ENCODE peak calls at places on chromosome X, in four cellular contexts. One of them, this sample, is unnamed.

GRCh38 chrX:134484039-134484438 is 24.1 kb downstream of the HPRT1 start:
- DNase-seq in stimulated activated CD8-positive, alpha-beta memory T cell treated with anti-CD3 and anti-CD28 coated beads, Interleukin-2, amount 100 ng/mL, for 48 hours: no peak
- DNase-seq in glutamatergic neuron: no peak
- DNase-seq in COR-L47: no peak
- DNase-seq in this sample: peak

GRCh38 chrX:37509349-37509748 is 62.1 kb upstream of the LANCL3 start:
- DNase-seq in stimulated activated CD8-positive, alpha-beta memory T cell treated with anti-CD3 and anti-CD28 coated beads, Interleukin-2, amount 100 ng/mL, for 48 hours: no peak
- DNase-seq in glutamatergic neuron: no peak
- DNase-seq in COR-L47: no peak
- DNase-seq in this sample: peak

GRCh38 chrX:41733939-41734338 is 10.0 kb downstream of the GPR82 start:
- DNase-seq in stimulated activated CD8-positive, alpha-beta memory T cell treated with anti-CD3 and anti-CD28 coated beads, Interleukin-2, amount 100 ng/mL, for 48 hours: no peak
- DNase-seq in glutamatergic neuron: no peak
- DNase-seq in COR-L47: no peak
- DNase-seq in this sample: no peak

GRCh38 chrX:120625366-120625765 is 4.5 kb downstream of the C1GALT1C1 start:
- DNase-seq in stimulated activated CD8-positive, alpha-beta memory T cell treated with anti-CD3 and anti-CD28 coated beads, Interleukin-2, amount 100 ng/mL, for 48 hours: no peak
- DNase-seq in glutamatergic neuron: no peak
- DNase-seq in COR-L47: no peak
- DNase-seq in this sample: no peak

GRCh38 chrX:124862304-124862703 is 457.4 kb upstream of the TEX13C start:
- DNase-seq in stimulated activated CD8-positive, alpha-beta memory T cell treated with anti-CD3 and anti-CD28 coated beads, Interleukin-2, amount 100 ng/mL, for 48 hours: no peak
- DNase-seq in glutamatergic neuron: no peak
- DNase-seq in COR-L47: no peak
- DNase-seq in this sample: peak

GRCh38 chrX:24190500-24191156 is 41.1 kb downstream of the ZFX start:
- DNase-seq in stimulated activated CD8-positive, alpha-beta memory T cell treated with anti-CD3 and anti-CD28 coated beads, Interleukin-2, amount 100 ng/mL, for 48 hours: no peak
- DNase-seq in glutamatergic neuron: no peak
- DNase-seq in COR-L47: no peak
- DNase-seq in this sample: peak

GRCh38 chrX:64176876-64177275 is 28.6 kb downstream of the AMER1 start:
- DNase-seq in stimulated activated CD8-positive, alpha-beta memory T cell treated with anti-CD3 and anti-CD28 coated beads, Interleukin-2, amount 100 ng/mL, for 48 hours: no peak
- DNase-seq in glutamatergic neuron: no peak
- DNase-seq in COR-L47: no peak
- DNase-seq in this sample: no peak

GRCh38 chrX:123219916-123220315 is 35.8 kb downstream of the GRIA3 start:
- DNase-seq in stimulated activated CD8-positive, alpha-beta memory T cell treated with anti-CD3 and anti-CD28 coated beads, Interleukin-2, amount 100 ng/mL, for 48 hours: no peak
- DNase-seq in glutamatergic neuron: no peak
- DNase-seq in COR-L47: no peak
- DNase-seq in this sample: peak

GRCh38 chrX:40152706-40153334 is 55.1 kb upstream of the BCOR start:
- DNase-seq in stimulated activated CD8-positive, alpha-beta memory T cell treated with anti-CD3 and anti-CD28 coated beads, Interleukin-2, amount 100 ng/mL, for 48 hours: no peak
- DNase-seq in glutamatergic neuron: peak
- DNase-seq in COR-L47: peak
- DNase-seq in this sample: peak

GRCh38 chrX:153400146-153401132 is 711 bp downstream of the PNMA6E start:
- DNase-seq in stimulated activated CD8-positive, alpha-beta memory T cell treated with anti-CD3 and anti-CD28 coated beads, Interleukin-2, amount 100 ng/mL, for 48 hours: peak
- DNase-seq in glutamatergic neuron: peak
- DNase-seq in COR-L47: no peak
- DNase-seq in this sample: peak

GRCh38 chrX:132217203-132218073 is 1.8 kb downstream of the RAP2C start:
- DNase-seq in stimulated activated CD8-positive, alpha-beta memory T cell treated with anti-CD3 and anti-CD28 coated beads, Interleukin-2, amount 100 ng/mL, for 48 hours: peak
- DNase-seq in glutamatergic neuron: peak
- DNase-seq in COR-L47: peak
- DNase-seq in this sample: peak

GRCh38 chrX:39152106-39152649 is 350.9 kb downstream of the MID1IP1 start:
- DNase-seq in stimulated activated CD8-positive, alpha-beta memory T cell treated with anti-CD3 and anti-CD28 coated beads, Interleukin-2, amount 100 ng/mL, for 48 hours: peak
- DNase-seq in glutamatergic neuron: peak
- DNase-seq in COR-L47: peak
- DNase-seq in this sample: peak

GRCh38 chrX:37603938-37604409 is 32.5 kb downstream of the LANCL3 start:
- DNase-seq in stimulated activated CD8-positive, alpha-beta memory T cell treated with anti-CD3 and anti-CD28 coated beads, Interleukin-2, amount 100 ng/mL, for 48 hours: no peak
- DNase-seq in glutamatergic neuron: no peak
- DNase-seq in COR-L47: no peak
- DNase-seq in this sample: no peak

GRCh38 chrX:129831486-129831885 is 12.2 kb downstream of the ZDHHC9 start:
- DNase-seq in stimulated activated CD8-positive, alpha-beta memory T cell treated with anti-CD3 and anti-CD28 coated beads, Interleukin-2, amount 100 ng/mL, for 48 hours: no peak
- DNase-seq in glutamatergic neuron: no peak
- DNase-seq in COR-L47: peak
- DNase-seq in this sample: peak

GRCh38 chrX:47232197-47232802 is 509 bp upstream of the USP11 start:
- DNase-seq in stimulated activated CD8-positive, alpha-beta memory T cell treated with anti-CD3 and anti-CD28 coated beads, Interleukin-2, amount 100 ng/mL, for 48 hours: no peak
- DNase-seq in glutamatergic neuron: no peak
- DNase-seq in COR-L47: no peak
- DNase-seq in this sample: peak

GRCh38 chrX:136712631-136713030 is 64.7 kb downstream of the CD40LG start:
- DNase-seq in stimulated activated CD8-positive, alpha-beta memory T cell treated with anti-CD3 and anti-CD28 coated beads, Interleukin-2, amount 100 ng/mL, for 48 hours: no peak
- DNase-seq in glutamatergic neuron: no peak
- DNase-seq in COR-L47: no peak
- DNase-seq in this sample: no peak

GRCh38 chrX:103356023-103356798 is at the start of gene TCEAL9:
- DNase-seq in stimulated activated CD8-positive, alpha-beta memory T cell treated with anti-CD3 and anti-CD28 coated beads, Interleukin-2, amount 100 ng/mL, for 48 hours: no peak
- DNase-seq in glutamatergic neuron: peak
- DNase-seq in COR-L47: peak
- DNase-seq in this sample: peak

GRCh38 chrX:39736219-39737211 is 361.2 kb downstream of the BCOR start:
- DNase-seq in stimulated activated CD8-positive, alpha-beta memory T cell treated with anti-CD3 and anti-CD28 coated beads, Interleukin-2, amount 100 ng/mL, for 48 hours: no peak
- DNase-seq in glutamatergic neuron: no peak
- DNase-seq in COR-L47: no peak
- DNase-seq in this sample: peak

GRCh38 chrX:49163555-49164419 is 1.2 kb downstream of the MAGIX start:
- DNase-seq in stimulated activated CD8-positive, alpha-beta memory T cell treated with anti-CD3 and anti-CD28 coated beads, Interleukin-2, amount 100 ng/mL, for 48 hours: peak
- DNase-seq in glutamatergic neuron: peak
- DNase-seq in COR-L47: peak
- DNase-seq in this sample: peak

GRCh38 chrX:13430136-13430827 is 110.4 kb upstream of the ATXN3L start:
- DNase-seq in stimulated activated CD8-positive, alpha-beta memory T cell treated with anti-CD3 and anti-CD28 coated beads, Interleukin-2, amount 100 ng/mL, for 48 hours: no peak
- DNase-seq in glutamatergic neuron: no peak
- DNase-seq in COR-L47: no peak
- DNase-seq in this sample: peak

GRCh38 chrX:50206753-50207152 is 2.2 kb downstream of the CCNB3 start:
- DNase-seq in stimulated activated CD8-positive, alpha-beta memory T cell treated with anti-CD3 and anti-CD28 coated beads, Interleukin-2, amount 100 ng/mL, for 48 hours: no peak
- DNase-seq in glutamatergic neuron: no peak
- DNase-seq in COR-L47: no peak
- DNase-seq in this sample: no peak

GRCh38 chrX:153649915-153650782 is 3.1 kb downstream of the DUSP9 start:
- DNase-seq in stimulated activated CD8-positive, alpha-beta memory T cell treated with anti-CD3 and anti-CD28 coated beads, Interleukin-2, amount 100 ng/mL, for 48 hours: no peak
- DNase-seq in glutamatergic neuron: no peak
- DNase-seq in COR-L47: no peak
- DNase-seq in this sample: no peak

GRCh38 chrX:118370921-118371624 is 25.2 kb downstream of the WDR44 start:
- DNase-seq in stimulated activated CD8-positive, alpha-beta memory T cell treated with anti-CD3 and anti-CD28 coated beads, Interleukin-2, amount 100 ng/mL, for 48 hours: no peak
- DNase-seq in glutamatergic neuron: no peak
- DNase-seq in COR-L47: no peak
- DNase-seq in this sample: no peak

GRCh38 chrX:152904151-152905080 is 6.5 kb downstream of the ZNF185 start:
- DNase-seq in stimulated activated CD8-positive, alpha-beta memory T cell treated with anti-CD3 and anti-CD28 coated beads, Interleukin-2, amount 100 ng/mL, for 48 hours: no peak
- DNase-seq in glutamatergic neuron: peak
- DNase-seq in COR-L47: peak
- DNase-seq in this sample: peak

GRCh38 chrX:48958635-48959094 is 1.3 kb upstream of the OTUD5 start:
- DNase-seq in stimulated activated CD8-positive, alpha-beta memory T cell treated with anti-CD3 and anti-CD28 coated beads, Interleukin-2, amount 100 ng/mL, for 48 hours: no peak
- DNase-seq in glutamatergic neuron: peak
- DNase-seq in COR-L47: peak
- DNase-seq in this sample: peak

GRCh38 chrX:134634691-134635090 is 23.6 kb downstream of the PLAC1 start:
- DNase-seq in stimulated activated CD8-positive, alpha-beta memory T cell treated with anti-CD3 and anti-CD28 coated beads, Interleukin-2, amount 100 ng/mL, for 48 hours: no peak
- DNase-seq in glutamatergic neuron: no peak
- DNase-seq in COR-L47: no peak
- DNase-seq in this sample: no peak

GRCh38 chrX:115449742-115450141 is 111.2 kb upstream of the PLS3 start:
- DNase-seq in stimulated activated CD8-positive, alpha-beta memory T cell treated with anti-CD3 and anti-CD28 coated beads, Interleukin-2, amount 100 ng/mL, for 48 hours: no peak
- DNase-seq in glutamatergic neuron: no peak
- DNase-seq in COR-L47: no peak
- DNase-seq in this sample: peak

GRCh38 chrX:55715847-55716246 is 1.7 kb upstream of the RRAGB start:
- DNase-seq in stimulated activated CD8-positive, alpha-beta memory T cell treated with anti-CD3 and anti-CD28 coated beads, Interleukin-2, amount 100 ng/mL, for 48 hours: no peak
- DNase-seq in glutamatergic neuron: no peak
- DNase-seq in COR-L47: no peak
- DNase-seq in this sample: no peak

GRCh38 chrX:117397846-117398245 is 718.8 kb downstream of the KLHL13 start:
- DNase-seq in stimulated activated CD8-positive, alpha-beta memory T cell treated with anti-CD3 and anti-CD28 coated beads, Interleukin-2, amount 100 ng/mL, for 48 hours: no peak
- DNase-seq in glutamatergic neuron: no peak
- DNase-seq in COR-L47: no peak
- DNase-seq in this sample: no peak

GRCh38 chrX:153866302-153867019 is 19.5 kb downstream of the L1CAM start:
- DNase-seq in stimulated activated CD8-positive, alpha-beta memory T cell treated with anti-CD3 and anti-CD28 coated beads, Interleukin-2, amount 100 ng/mL, for 48 hours: no peak
- DNase-seq in glutamatergic neuron: no peak
- DNase-seq in COR-L47: no peak
- DNase-seq in this sample: no peak

GRCh38 chrX:138128025-138128671 is 562.2 kb downstream of the ZIC3 start:
- DNase-seq in stimulated activated CD8-positive, alpha-beta memory T cell treated with anti-CD3 and anti-CD28 coated beads, Interleukin-2, amount 100 ng/mL, for 48 hours: no peak
- DNase-seq in glutamatergic neuron: no peak
- DNase-seq in COR-L47: peak
- DNase-seq in this sample: peak

GRCh38 chrX:40282901-40283674 is 185.3 kb upstream of the BCOR start:
- DNase-seq in stimulated activated CD8-positive, alpha-beta memory T cell treated with anti-CD3 and anti-CD28 coated beads, Interleukin-2, amount 100 ng/mL, for 48 hours: no peak
- DNase-seq in glutamatergic neuron: no peak
- DNase-seq in COR-L47: no peak
- DNase-seq in this sample: no peak

GRCh38 chrX:57453901-57454300 is 137.9 kb upstream of the ZXDB start:
- DNase-seq in stimulated activated CD8-positive, alpha-beta memory T cell treated with anti-CD3 and anti-CD28 coated beads, Interleukin-2, amount 100 ng/mL, for 48 hours: no peak
- DNase-seq in glutamatergic neuron: no peak
- DNase-seq in COR-L47: peak
- DNase-seq in this sample: peak

GRCh38 chrX:45129055-45129454 is 71.6 kb downstream of the DIPK2B start:
- DNase-seq in stimulated activated CD8-positive, alpha-beta memory T cell treated with anti-CD3 and anti-CD28 coated beads, Interleukin-2, amount 100 ng/mL, for 48 hours: no peak
- DNase-seq in glutamatergic neuron: no peak
- DNase-seq in COR-L47: no peak
- DNase-seq in this sample: no peak